ENCODE peak calls at places on chromosome 13, in seven cellular contexts. One of them, this sample, is unnamed.
A peak's percentile ranks its signal among the peaks of the same experiment; 100 is the strongest.

GRCh38 chr13:63124863-63125262 is 1709.2 kb upstream of the PCDH20 start:
- DNase-seq in GM04503: no peak
- DNase-seq in stimulated activated CD4-positive, alpha-beta T cell treated with anti-CD3 and anti-CD28 coated beads, Interleukin-4, amount 100 ng/mL, for 48 hours: no peak
- DNase-seq in non-pigmented ciliary epithelial cell: peak; percentile 4
- DNase-seq in T-cell: no peak
- DNase-seq in lower leg skin: no peak
- DNase-seq in neural crest cell: no peak
- DNase-seq in this sample: no peak

GRCh38 chr13:110937511-110938303 is 22.8 kb upstream of the ANKRD10 start:
- DNase-seq in GM04503: no peak
- DNase-seq in stimulated activated CD4-positive, alpha-beta T cell treated with anti-CD3 and anti-CD28 coated beads, Interleukin-4, amount 100 ng/mL, for 48 hours: no peak
- DNase-seq in non-pigmented ciliary epithelial cell: no peak
- DNase-seq in T-cell: no peak
- DNase-seq in lower leg skin: no peak
- DNase-seq in neural crest cell: no peak
- DNase-seq in this sample: peak; percentile 44

GRCh38 chr13:37636701-37637100 is 38.1 kb upstream of the POSTN start:
- DNase-seq in GM04503: no peak
- DNase-seq in stimulated activated CD4-positive, alpha-beta T cell treated with anti-CD3 and anti-CD28 coated beads, Interleukin-4, amount 100 ng/mL, for 48 hours: no peak
- DNase-seq in non-pigmented ciliary epithelial cell: no peak
- DNase-seq in T-cell: no peak
- DNase-seq in lower leg skin: no peak
- DNase-seq in neural crest cell: no peak
- DNase-seq in this sample: no peak

GRCh38 chr13:113220877-113221276 is 11.5 kb downstream of the CUL4A start:
- DNase-seq in GM04503: no peak
- DNase-seq in stimulated activated CD4-positive, alpha-beta T cell treated with anti-CD3 and anti-CD28 coated beads, Interleukin-4, amount 100 ng/mL, for 48 hours: no peak
- DNase-seq in non-pigmented ciliary epithelial cell: no peak
- DNase-seq in T-cell: no peak
- DNase-seq in lower leg skin: no peak
- DNase-seq in neural crest cell: no peak
- DNase-seq in this sample: no peak

GRCh38 chr13:95237310-95237870 is 63.9 kb downstream of the ABCC4 start:
- DNase-seq in GM04503: no peak
- DNase-seq in stimulated activated CD4-positive, alpha-beta T cell treated with anti-CD3 and anti-CD28 coated beads, Interleukin-4, amount 100 ng/mL, for 48 hours: no peak
- DNase-seq in non-pigmented ciliary epithelial cell: no peak
- DNase-seq in T-cell: no peak
- DNase-seq in lower leg skin: no peak
- DNase-seq in neural crest cell: no peak
- DNase-seq in this sample: no peak

GRCh38 chr13:70842062-70842644 is 733.9 kb upstream of the KLHL1 start:
- DNase-seq in GM04503: no peak
- DNase-seq in stimulated activated CD4-positive, alpha-beta T cell treated with anti-CD3 and anti-CD28 coated beads, Interleukin-4, amount 100 ng/mL, for 48 hours: no peak
- DNase-seq in non-pigmented ciliary epithelial cell: no peak
- DNase-seq in T-cell: no peak
- DNase-seq in lower leg skin: no peak
- DNase-seq in neural crest cell: no peak
- DNase-seq in this sample: no peak

GRCh38 chr13:28181413-28181812 is 43.1 kb downstream of the PAN3 start:
- DNase-seq in GM04503: peak; percentile 37
- DNase-seq in stimulated activated CD4-positive, alpha-beta T cell treated with anti-CD3 and anti-CD28 coated beads, Interleukin-4, amount 100 ng/mL, for 48 hours: no peak
- DNase-seq in non-pigmented ciliary epithelial cell: peak; percentile 44
- DNase-seq in T-cell: no peak
- DNase-seq in lower leg skin: no peak
- DNase-seq in neural crest cell: no peak
- DNase-seq in this sample: no peak

GRCh38 chr13:114027826-114028225 is 54.0 kb upstream of the C13orf46 start:
- DNase-seq in GM04503: no peak
- DNase-seq in stimulated activated CD4-positive, alpha-beta T cell treated with anti-CD3 and anti-CD28 coated beads, Interleukin-4, amount 100 ng/mL, for 48 hours: no peak
- DNase-seq in non-pigmented ciliary epithelial cell: no peak
- DNase-seq in T-cell: no peak
- DNase-seq in lower leg skin: no peak
- DNase-seq in neural crest cell: no peak
- DNase-seq in this sample: no peak

GRCh38 chr13:35485451-35485850 is 9.0 kb upstream of the MAB21L1 start:
- DNase-seq in GM04503: no peak
- DNase-seq in stimulated activated CD4-positive, alpha-beta T cell treated with anti-CD3 and anti-CD28 coated beads, Interleukin-4, amount 100 ng/mL, for 48 hours: no peak
- DNase-seq in non-pigmented ciliary epithelial cell: no peak
- DNase-seq in T-cell: no peak
- DNase-seq in lower leg skin: no peak
- DNase-seq in neural crest cell: no peak
- DNase-seq in this sample: no peak

GRCh38 chr13:31896427-31896826 is 135.1 kb upstream of the FRY start:
- DNase-seq in GM04503: peak; percentile 94
- DNase-seq in stimulated activated CD4-positive, alpha-beta T cell treated with anti-CD3 and anti-CD28 coated beads, Interleukin-4, amount 100 ng/mL, for 48 hours: no peak
- DNase-seq in non-pigmented ciliary epithelial cell: peak; percentile 23
- DNase-seq in T-cell: no peak
- DNase-seq in lower leg skin: peak; percentile 51
- DNase-seq in neural crest cell: no peak
- DNase-seq in this sample: no peak

GRCh38 chr13:18944501-18945068 is 237.0 kb downstream of the TUBA3C start:
- DNase-seq in GM04503: no peak
- DNase-seq in stimulated activated CD4-positive, alpha-beta T cell treated with anti-CD3 and anti-CD28 coated beads, Interleukin-4, amount 100 ng/mL, for 48 hours: no peak
- DNase-seq in non-pigmented ciliary epithelial cell: no peak
- DNase-seq in T-cell: no peak
- DNase-seq in lower leg skin: no peak
- DNase-seq in neural crest cell: no peak
- DNase-seq in this sample: no peak

GRCh38 chr13:21435710-21436151 is 23.4 kb downstream of the ZDHHC20 start:
- DNase-seq in GM04503: peak; percentile 65
- DNase-seq in stimulated activated CD4-positive, alpha-beta T cell treated with anti-CD3 and anti-CD28 coated beads, Interleukin-4, amount 100 ng/mL, for 48 hours: no peak
- DNase-seq in non-pigmented ciliary epithelial cell: peak; percentile 78
- DNase-seq in T-cell: peak; percentile 15
- DNase-seq in lower leg skin: peak; percentile 79
- DNase-seq in neural crest cell: no peak
- DNase-seq in this sample: peak; percentile 52